ENCODE peak calls at places on chromosomes 16 and 17, in seven cellular contexts. Z, P, B, F, Q, G and D are unnamed samples.

GRCh38 chr17:78133971-78134898 is 3.7 kb downstream of the TMC8 start:
- DNase-seq in Z (no peak), P (no peak), B (peak), F (no peak), Q (peak), G (peak), D (peak)

GRCh38 chr17:16282522-16282921 is 65.5 kb downstream of the PIGL start:
- DNase-seq in Z (peak), P (no peak), B (no peak), F (peak), Q (no peak), G (no peak), D (no peak)

GRCh38 chr16:83722501-83723183 is 85.1 kb upstream of the HSBP1 start:
- DNase-seq in Z (no peak), P (no peak), B (no peak), F (peak), Q (no peak), G (no peak), D (no peak)

GRCh38 chr16:61616088-61616487 is 420.1 kb downstream of the CDH8 start:
- DNase-seq in Z (no peak), P (no peak), B (no peak), F (no peak), Q (no peak), G (no peak), D (no peak)

GRCh38 chr16:9859706-9860105 is 322.5 kb downstream of the GRIN2A start:
- DNase-seq in Z (no peak), P (no peak), B (no peak), F (peak), Q (no peak), G (no peak), D (no peak)

GRCh38 chr17:10547351-10547750 is 2.1 kb downstream of the MYH2 start:
- DNase-seq in Z (no peak), P (no peak), B (no peak), F (no peak), Q (no peak), G (no peak), D (no peak)

GRCh38 chr17:16910341-16910740 is 61.6 kb downstream of the TNFRSF13B start:
- DNase-seq in Z (no peak), P (no peak), B (no peak), F (no peak), Q (no peak), G (no peak), D (no peak)

GRCh38 chr16:24001706-24002105 is 165.9 kb downstream of the PRKCB start:
- DNase-seq in Z (no peak), P (no peak), B (no peak), F (no peak), Q (no peak), G (no peak), D (no peak)

GRCh38 chr16:88491560-88492310 is 38.7 kb downstream of the ZFPM1 start:
- DNase-seq in Z (no peak), P (no peak), B (no peak), F (no peak), Q (no peak), G (no peak), D (no peak)

GRCh38 chr17:2405247-2405926 is 4.5 kb upstream of the MNT start:
- DNase-seq in Z (peak), P (no peak), B (no peak), F (peak), Q (no peak), G (no peak), D (no peak)

GRCh38 chr17:979539-980405 is at the start of gene NXN:
- DNase-seq in Z (no peak), P (no peak), B (peak), F (peak), Q (peak), G (peak), D (peak)

GRCh38 chr17:28407130-28407973 is 1.3 kb upstream of the SLC46A1 start:
- DNase-seq in Z (no peak), P (peak), B (no peak), F (no peak), Q (no peak), G (no peak), D (no peak)

GRCh38 chr16:3971706-3972105 is 91.2 kb upstream of the CREBBP start:
- DNase-seq in Z (no peak), P (no peak), B (no peak), F (no peak), Q (no peak), G (no peak), D (no peak)

GRCh38 chr16:19008245-19008644 is 24.5 kb downstream of the TMC7 start:
- DNase-seq in Z (peak), P (no peak), B (no peak), F (peak), Q (no peak), G (no peak), D (no peak)

GRCh38 chr16:66278111-66278531 is 88.4 kb upstream of the CDH5 start:
- DNase-seq in Z (no peak), P (peak), B (no peak), F (no peak), Q (no peak), G (no peak), D (no peak)

GRCh38 chr16:56989988-56990387 is 631 bp downstream of the NLRC5 start:
- DNase-seq in Z (no peak), P (no peak), B (no peak), F (no peak), Q (no peak), G (no peak), D (no peak)

GRCh38 chr17:28484296-28484695 is 10.9 kb downstream of the SLC13A2 start:
- DNase-seq in Z (no peak), P (no peak), B (no peak), F (no peak), Q (no peak), G (no peak), D (peak)

GRCh38 chr17:38534498-38534885 is 71.3 kb downstream of the SRCIN1 start:
- DNase-seq in Z (no peak), P (no peak), B (no peak), F (no peak), Q (no peak), G (no peak), D (no peak)

GRCh38 chr16:85579883-85580607 is 33.1 kb upstream of the GSE1 start:
- DNase-seq in Z (no peak), P (no peak), B (no peak), F (peak), Q (no peak), G (no peak), D (no peak)

GRCh38 chr16:3963203-3963602 is 82.7 kb upstream of the CREBBP start:
- DNase-seq in Z (no peak), P (no peak), B (no peak), F (peak), Q (peak), G (peak), D (no peak)

GRCh38 chr17:2054262-2054739 is 602 bp upstream of the HIC1 start:
- DNase-seq in Z (no peak), P (no peak), B (peak), F (no peak), Q (no peak), G (peak), D (no peak)

GRCh38 chr16:83215417-83216001 is 588.7 kb downstream of the CDH13 start:
- DNase-seq in Z (no peak), P (no peak), B (peak), F (no peak), Q (peak), G (peak), D (peak)

GRCh38 chr17:82931696-82932060 is 91.9 kb upstream of the ZNF750 start:
- DNase-seq in Z (peak), P (no peak), B (no peak), F (peak), Q (no peak), G (no peak), D (no peak)

GRCh38 chr17:17724991-17725852 is 44.0 kb downstream of the RAI1 start:
- DNase-seq in Z (no peak), P (no peak), B (no peak), F (no peak), Q (no peak), G (no peak), D (peak)

GRCh38 chr17:73028311-73028755 is 64.2 kb downstream of the SLC39A11 start:
- DNase-seq in Z (no peak), P (no peak), B (no peak), F (peak), Q (no peak), G (no peak), D (no peak)

GRCh38 chr17:75835315-75835987 is 8.8 kb downstream of the UNC13D start:
- DNase-seq in Z (no peak), P (no peak), B (no peak), F (no peak), Q (no peak), G (no peak), D (no peak)

GRCh38 chr16:4093495-4094137 is 22.6 kb downstream of the ADCY9 start:
- DNase-seq in Z (no peak), P (no peak), B (no peak), F (peak), Q (no peak), G (no peak), D (no peak)

GRCh38 chr17:60164697-60165096 is 14.9 kb downstream of the CA4 start:
- DNase-seq in Z (no peak), P (no peak), B (no peak), F (no peak), Q (no peak), G (no peak), D (no peak)

GRCh38 chr16:49548571-49548970 is 175.0 kb downstream of the C16orf78 start:
- DNase-seq in Z (no peak), P (no peak), B (no peak), F (no peak), Q (no peak), G (no peak), D (no peak)

GRCh38 chr17:67594115-67594878 is 123.4 kb upstream of the NOL11 start:
- DNase-seq in Z (no peak), P (no peak), B (no peak), F (no peak), Q (no peak), G (no peak), D (no peak)

GRCh38 chr16:49354101-49354500 is 19.5 kb upstream of the C16orf78 start:
- DNase-seq in Z (no peak), P (no peak), B (no peak), F (no peak), Q (no peak), G (no peak), D (no peak)

GRCh38 chr17:63919311-63919723 is 678 bp upstream of the GH1 start:
- DNase-seq in Z (peak), P (no peak), B (peak), F (peak), Q (peak), G (peak), D (peak)

GRCh38 chr16:54645328-54645727 is 285.3 kb upstream of the IRX5 start:
- DNase-seq in Z (no peak), P (no peak), B (no peak), F (no peak), Q (no peak), G (no peak), D (no peak)

GRCh38 chr17:64095144-64095882 is 34.6 kb downstream of the ERN1 start:
- DNase-seq in Z (no peak), P (peak), B (no peak), F (no peak), Q (no peak), G (no peak), D (no peak)

GRCh38 chr17:39196820-39197331 is 593 bp downstream of the CACNB1 start:
- DNase-seq in Z (no peak), P (no peak), B (no peak), F (peak), Q (no peak), G (no peak), D (no peak)

GRCh38 chr16:22071352-22071923 is 20.9 kb upstream of the VWA3A start:
- DNase-seq in Z (no peak), P (peak), B (no peak), F (no peak), Q (no peak), G (no peak), D (no peak)

GRCh38 chr16:803751-804075 is 3.2 kb upstream of the GNG13 start:
- DNase-seq in Z (no peak), P (no peak), B (no peak), F (no peak), Q (no peak), G (no peak), D (no peak)

GRCh38 chr16:79691001-79691400 is 90.5 kb upstream of the MAF start:
- DNase-seq in Z (no peak), P (no peak), B (no peak), F (no peak), Q (no peak), G (no peak), D (no peak)

GRCh38 chr17:72259977-72260376 is 139.2 kb downstream of the SOX9 start:
- DNase-seq in Z (no peak), P (no peak), B (no peak), F (no peak), Q (no peak), G (no peak), D (no peak)